ENCODE peak calls at places on chromosomes 6 and 20, in six cellular contexts. L is HCT116, I is PC-3, N is neural progenitor cell, S is MM.1S, P is SK-N-SH. M is an unnamed sample.

GRCh38 chr6:71531006-71531405 is 242.4 kb downstream of the OGFRL1 start:
- DNase-seq in L (no peak), P (no peak), N (no peak), S (no peak), I (no peak), M (peak)

GRCh38 chr6:25717856-25718740 is 36.4 kb upstream of the SLC17A4 start:
- DNase-seq in P (peak), I (peak), S (peak), N (peak), L (peak), M (peak)

GRCh38 chr6:129679250-129679649 is 30.7 kb downstream of the ARHGAP18 start:
- DNase-seq in S (no peak), L (no peak), I (peak), P (no peak), N (no peak), M (peak)

GRCh38 chr6:19597809-19598320 is 239.3 kb upstream of the ID4 start:
- DNase-seq in L (no peak), I (no peak), P (no peak), N (no peak), S (no peak), M (no peak)

GRCh38 chr20:20731945-20732296 is 19.5 kb upstream of the RALGAPA2 start:
- DNase-seq in I (no peak), S (no peak), P (no peak), L (no peak), N (no peak), M (peak)

GRCh38 chr6:149919834-149920225 is 3.1 kb downstream of the RAET1G start:
- DNase-seq in L (no peak), P (no peak), N (no peak), S (no peak), I (no peak), M (no peak)

GRCh38 chr6:136319732-136320131 is 30.1 kb upstream of the BCLAF1 start:
- DNase-seq in P (no peak), I (no peak), N (no peak), L (no peak), S (no peak), M (no peak)

GRCh38 chr20:58086763-58087566 is 141.5 kb downstream of the ANKRD60 start:
- DNase-seq in P (peak), S (no peak), L (peak), I (peak), N (peak), M (peak)

GRCh38 chr20:38434770-38435554 is at the start of gene SNHG17:
- DNase-seq in S (peak), N (peak), L (peak), P (peak), I (peak), M (peak)

GRCh38 chr6:71534916-71535315 is 246.3 kb downstream of the OGFRL1 start:
- DNase-seq in L (no peak), N (no peak), I (no peak), S (no peak), P (no peak), M (no peak)

GRCh38 chr6:35562060-35562459 is 49.4 kb upstream of the TULP1 start:
- DNase-seq in S (no peak), N (no peak), P (no peak), I (peak), L (no peak), M (no peak)

GRCh38 chr20:62088258-62089127 is 22.8 kb upstream of the TAF4 start:
- DNase-seq in P (no peak), L (peak), N (no peak), S (no peak), I (peak), M (peak)

GRCh38 chr20:1619861-1620444 is at the start of gene SIRPB1:
- DNase-seq in L (no peak), I (peak), P (no peak), N (no peak), S (no peak), M (no peak)

GRCh38 chr6:110097443-110097842 is 82.0 kb downstream of the WASF1 start:
- DNase-seq in S (no peak), N (no peak), I (no peak), P (no peak), L (no peak), M (peak)

GRCh38 chr6:88548891-88549505 is 382.9 kb upstream of the CNR1 start:
- DNase-seq in P (no peak), I (no peak), S (no peak), L (no peak), N (no peak), M (no peak)

GRCh38 chr6:164039954-164040375 is 625.4 kb downstream of the QKI start:
- DNase-seq in I (no peak), P (no peak), S (no peak), L (no peak), N (no peak), M (no peak)

GRCh38 chr6:77463308-77463880 is at the start of gene HTR1B:
- DNase-seq in S (no peak), N (peak), P (no peak), I (no peak), L (no peak), M (peak)

GRCh38 chr20:54257090-54257816 is 49.4 kb downstream of the PFDN4 start:
- DNase-seq in L (peak), P (no peak), N (no peak), S (no peak), I (peak), M (peak)

GRCh38 chr6:67790569-67790968 is 844.5 kb upstream of the ADGRB3 start:
- DNase-seq in L (no peak), S (no peak), I (no peak), P (peak), N (no peak), M (no peak)

GRCh38 chr20:58088625-58089024 is 139.8 kb downstream of the ANKRD60 start:
- DNase-seq in L (no peak), S (no peak), P (no peak), I (no peak), N (no peak), M (no peak)

GRCh38 chr20:39004508-39004907 is 42.4 kb downstream of the DHX35 start:
- DNase-seq in I (peak), P (no peak), S (peak), L (no peak), N (no peak), M (no peak)

GRCh38 chr20:53935353-53936084 is 134.9 kb downstream of the BCAS1 start:
- DNase-seq in P (no peak), S (peak), I (no peak), L (no peak), N (no peak), M (no peak)

GRCh38 chr20:41524980-41525613 is 93.1 kb downstream of the CHD6 start:
- DNase-seq in L (no peak), S (no peak), N (peak), I (no peak), P (no peak), M (peak)

GRCh38 chr6:89050155-89050554 is 30.4 kb upstream of the PNRC1 start:
- DNase-seq in L (no peak), P (no peak), N (no peak), I (no peak), S (no peak), M (peak)

GRCh38 chr6:161792887-161793286 is 519.0 kb upstream of the AGPAT4 start:
- DNase-seq in I (no peak), S (no peak), N (no peak), L (no peak), P (no peak), M (no peak)

GRCh38 chr6:92495246-92495645 is 924.1 kb downstream of the EPHA7 start:
- DNase-seq in S (no peak), I (no peak), L (no peak), N (no peak), P (no peak), M (no peak)

GRCh38 chr20:52075400-52075799 is 116.2 kb downstream of the ZFP64 start:
- DNase-seq in P (no peak), N (no peak), S (no peak), I (no peak), L (no peak), M (no peak)

GRCh38 chr6:78868124-78868523 is 773 bp downstream of the IRAK1BP1 start:
- DNase-seq in S (no peak), N (no peak), I (no peak), L (no peak), P (no peak), M (no peak)

GRCh38 chr20:39574061-39574460 is 611.9 kb downstream of the DHX35 start:
- DNase-seq in S (no peak), N (no peak), I (no peak), L (no peak), P (no peak), M (no peak)

GRCh38 chr6:71544028-71544427 is 255.4 kb downstream of the OGFRL1 start:
- DNase-seq in I (no peak), N (no peak), S (no peak), P (no peak), L (no peak), M (peak)

GRCh38 chr6:134293659-134294161 is 24.2 kb downstream of the SGK1 start:
- DNase-seq in P (peak), L (no peak), N (no peak), I (no peak), S (no peak), M (no peak)

GRCh38 chr6:18585032-18585573 is 198.0 kb downstream of the RNF144B start:
- DNase-seq in S (no peak), P (no peak), I (peak), N (no peak), L (peak), M (peak)

GRCh38 chr20:64053841-64054661 is 4.6 kb upstream of the SOX18 start:
- DNase-seq in N (peak), S (no peak), L (peak), P (peak), I (peak), M (no peak)

GRCh38 chr6:71072508-71072907 is 115.6 kb upstream of the B3GAT2 start:
- DNase-seq in P (no peak), N (peak), S (no peak), I (no peak), L (no peak), M (peak)

DNA sequence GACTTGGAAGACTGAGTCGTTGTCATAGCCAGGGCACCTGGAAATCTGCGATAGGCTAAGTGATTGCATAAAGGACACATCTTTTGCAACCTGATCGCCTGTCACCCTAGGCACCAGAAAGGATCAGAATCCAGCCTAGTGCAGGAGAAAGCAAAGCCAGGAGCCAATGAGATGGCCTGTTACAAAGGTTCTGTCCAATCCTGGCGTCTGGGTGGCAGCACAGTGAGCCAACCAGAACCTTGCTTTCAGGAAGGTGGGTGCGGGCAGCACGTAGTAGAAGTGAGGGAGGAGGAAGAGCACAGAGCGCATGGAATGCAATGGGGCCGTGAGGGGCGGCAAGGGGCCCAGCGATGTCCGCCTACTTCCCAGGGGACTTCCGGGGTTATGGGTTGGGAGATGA is 120.4 kb upstream of the GGTLC1 start:
- DNase-seq in P (no peak), S (no peak), L (no peak), N (no peak), I (peak), M (no peak)
- H3K4me3 ChIP-seq in P (no peak), S (no peak), L (no peak), N (no peak), I (peak), M (no peak)

GRCh38 chr20:8647868-8648495 is 420.9 kb upstream of the PLCB4 start:
- DNase-seq in N (no peak), P (no peak), L (no peak), I (no peak), S (no peak), M (peak)
- H3K9ac ChIP-seq in N (no peak), P (no peak), L (no peak), I (no peak), S (no peak), M (no peak)

GRCh38 chr20:6920991-6921613 is 153.6 kb downstream of the BMP2 start:
- DNase-seq in I (peak), N (no peak), P (no peak), L (no peak), S (no peak), M (no peak)
- TF ChIP-seq EZH2phosphoT487 in I (no peak), N (no peak), P (no peak), L (no peak), S (no peak), M (no peak)

GRCh38 chr6:31680841-31681671 is at the start of gene LY6G5C:
- DNase-seq in P (peak), N (peak), I (peak), L (peak), S (peak), M (peak)
- H3K4me3 ChIP-seq in P (no peak), N (peak), I (peak), L (peak), S (peak), M (peak)

GRCh38 chr6:144896876-144897275 is 611.7 kb downstream of the UTRN start:
- DNase-seq in S (no peak), L (no peak), N (no peak), P (no peak), I (no peak), M (peak)
- H3K9ac ChIP-seq in S (no peak), L (peak), N (no peak), P (peak), I (peak), M (peak)

DNA sequence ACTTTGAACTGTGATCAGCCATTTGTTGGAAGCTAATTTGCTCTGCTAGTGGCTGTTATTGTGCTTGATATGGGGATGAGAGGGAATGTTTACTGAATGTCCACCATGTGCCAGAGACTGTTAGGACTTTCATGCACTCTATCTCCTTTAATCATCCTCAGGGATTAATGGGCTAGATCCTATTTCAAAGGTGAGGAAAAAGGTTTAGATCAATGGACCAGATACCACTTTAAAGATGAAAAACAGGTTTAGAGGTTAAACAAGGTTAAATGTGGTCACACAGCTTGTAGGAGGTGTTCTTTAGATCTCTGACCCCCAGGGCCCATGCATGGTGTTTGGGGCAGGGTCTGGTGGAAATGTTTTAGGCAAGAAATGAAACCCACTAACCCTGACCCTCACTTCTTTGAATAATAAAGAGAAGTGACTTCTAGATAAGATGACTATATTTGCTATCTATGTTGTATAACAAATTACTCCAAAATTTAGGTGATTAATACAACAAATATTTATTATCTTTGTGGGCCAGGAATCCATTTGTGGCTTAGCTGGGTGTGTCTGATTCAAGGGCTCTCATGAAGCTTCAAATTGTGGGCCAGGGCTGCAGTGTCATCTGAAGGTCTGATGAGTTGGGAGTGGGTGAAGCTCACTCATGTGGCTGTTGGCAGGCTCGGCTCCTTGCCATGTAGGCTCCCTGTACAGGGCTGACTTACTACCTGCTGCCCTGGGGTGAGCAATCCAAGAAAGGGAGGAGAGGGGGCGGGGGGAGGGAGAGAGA is 127.8 kb upstream of the FOXA2 start:
- DNase-seq in P (no peak), S (no peak), L (no peak), I (peak), N (no peak), M (no peak)
- TF ChIP-seq EZH2phosphoT487 in P (no peak), S (no peak), L (no peak), I (no peak), N (no peak), M (no peak)

GRCh38 chr6:146546440-146546839 is 2.8 kb downstream of the RAB32 start:
- DNase-seq in P (no peak), N (no peak), S (no peak), L (no peak), I (peak), M (peak)
- H3K4me3 ChIP-seq in P (peak), N (no peak), S (no peak), L (no peak), I (peak), M (peak)

DNA sequence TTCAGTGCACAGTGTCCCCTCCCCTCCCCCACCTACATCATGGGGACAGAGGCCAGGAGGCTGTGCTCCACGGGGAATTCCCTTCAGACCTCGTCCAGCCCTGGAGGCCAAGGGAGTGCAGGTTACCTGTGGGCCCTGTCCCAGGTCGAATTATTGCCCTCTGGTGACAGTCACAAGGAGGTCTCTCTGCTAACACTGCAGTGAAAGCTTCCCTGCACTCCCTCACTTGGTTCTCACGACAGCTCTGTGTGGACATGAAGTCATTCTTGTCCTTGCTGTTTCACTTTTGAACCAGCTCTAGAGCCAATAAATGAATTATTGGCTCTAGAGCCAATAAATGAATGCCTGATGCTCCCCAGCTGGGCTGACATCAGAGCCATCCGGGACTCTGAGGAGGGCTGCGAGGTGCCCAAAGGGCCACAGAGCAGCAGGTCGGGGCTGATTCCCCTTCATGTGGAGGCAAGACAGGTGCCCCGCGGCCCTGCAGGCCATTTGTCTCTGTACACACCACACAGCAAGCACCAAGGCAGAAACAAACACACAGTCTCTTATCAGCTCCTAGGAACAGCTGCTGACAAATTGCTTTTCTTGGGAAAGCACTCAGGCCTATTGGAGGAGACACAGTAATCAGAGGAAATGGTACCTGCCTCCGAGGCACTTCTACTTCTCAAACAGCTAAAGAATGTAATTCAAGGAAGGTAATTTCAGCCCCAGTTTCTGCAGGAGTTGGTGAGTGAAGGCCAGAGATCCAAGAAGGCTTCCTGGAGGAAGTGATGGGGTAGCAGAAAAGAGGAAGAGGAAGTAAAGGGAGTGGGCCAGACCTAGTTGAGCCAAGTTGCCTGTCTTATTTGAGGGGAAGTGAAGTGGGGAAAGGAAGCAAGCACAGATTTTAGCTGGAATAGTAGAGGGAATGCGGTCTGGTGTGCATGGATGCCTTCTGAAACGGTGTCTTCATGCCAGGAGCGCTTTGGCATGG is 27.5 kb upstream of the TBXT start:
- DNase-seq in S (no peak), L (no peak), I (no peak), P (no peak), N (no peak), M (no peak)
- H3K9ac ChIP-seq in S (no peak), L (no peak), I (no peak), P (no peak), N (no peak), M (no peak)

DNA sequence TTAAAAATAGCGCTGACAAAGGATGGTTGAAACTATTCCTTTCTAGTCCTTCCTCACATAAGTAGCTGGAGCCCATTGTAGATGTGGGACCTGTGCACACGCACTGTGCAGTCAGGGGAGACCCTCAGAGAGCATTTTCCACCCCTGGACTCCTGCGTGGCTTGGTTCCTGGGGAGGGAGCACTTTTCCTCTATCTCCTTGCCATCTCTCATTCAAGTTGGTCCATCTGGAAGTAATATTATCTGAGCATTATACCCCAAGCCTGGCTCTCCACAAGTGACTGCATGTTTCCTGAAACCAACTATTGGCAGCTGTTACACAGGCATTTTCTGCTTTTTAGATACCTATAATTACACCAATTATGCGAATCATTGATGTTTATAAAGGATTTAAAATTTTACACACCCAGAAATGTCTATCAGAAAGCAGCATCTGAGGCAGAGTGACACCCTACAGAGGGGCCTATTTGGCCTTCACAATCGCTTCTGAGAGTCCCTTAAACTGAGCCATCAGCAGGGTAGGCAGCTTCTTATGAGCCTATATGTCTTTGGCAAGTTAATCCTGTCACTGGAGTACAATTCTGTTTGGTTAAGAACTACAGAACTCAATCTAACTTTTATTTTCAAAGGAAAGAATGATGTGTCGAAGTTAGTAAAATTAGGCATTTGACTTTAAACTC is 18.7 kb downstream of the SOX4 start:
- DNase-seq in L (no peak), S (no peak), N (no peak), P (peak), I (no peak), M (no peak)
- TF ChIP-seq EZH2phosphoT487 in L (no peak), S (no peak), N (no peak), P (no peak), I (no peak), M (no peak)

M was measured in GM23248.